ENCODE peak calls at places on chromosomes 7 and 10, in four cellular contexts. One of them, this sample, is unnamed.

GRCh38 chr7:150781016-150781415 is 19.1 kb downstream of the TMEM176B start:
- DNase-seq in activated naive CD4-positive, alpha-beta T cell: no peak
- DNase-seq in T-helper 2 cell: no peak
- DNase-seq in A549: no peak
- DNase-seq in this sample: no peak

GRCh38 chr7:142557971-142558582 is 191.2 kb upstream of the PRSS1 start:
- DNase-seq in activated naive CD4-positive, alpha-beta T cell: peak
- DNase-seq in T-helper 2 cell: peak
- DNase-seq in A549: peak
- DNase-seq in this sample: no peak

GRCh38 chr7:27364344-27364758 is 121.7 kb downstream of the EVX1 start:
- DNase-seq in activated naive CD4-positive, alpha-beta T cell: no peak
- DNase-seq in T-helper 2 cell: no peak
- DNase-seq in A549: no peak
- DNase-seq in this sample: no peak

GRCh38 chr7:5532520-5533335 is 109.1 kb upstream of the TNRC18 start:
- DNase-seq in activated naive CD4-positive, alpha-beta T cell: peak
- DNase-seq in T-helper 2 cell: peak
- DNase-seq in A549: peak
- DNase-seq in this sample: no peak

GRCh38 chr10:46033602-46034011 is 3.2 kb upstream of the NCOA4 start:
- DNase-seq in activated naive CD4-positive, alpha-beta T cell: no peak
- DNase-seq in T-helper 2 cell: no peak
- DNase-seq in A549: peak
- DNase-seq in this sample: no peak

GRCh38 chr10:17453377-17454091 is 861 bp downstream of the ST8SIA6 start:
- DNase-seq in activated naive CD4-positive, alpha-beta T cell: peak
- DNase-seq in T-helper 2 cell: peak
- DNase-seq in A549: peak
- DNase-seq in this sample: no peak

GRCh38 chr7:124777268-124777667 is 11.7 kb upstream of the GPR37 start:
- DNase-seq in activated naive CD4-positive, alpha-beta T cell: no peak
- DNase-seq in T-helper 2 cell: no peak
- DNase-seq in A549: no peak
- DNase-seq in this sample: no peak

GRCh38 chr7:74240482-74240881 is 13.7 kb downstream of the RFC2 start:
- DNase-seq in activated naive CD4-positive, alpha-beta T cell: no peak
- DNase-seq in T-helper 2 cell: no peak
- DNase-seq in A549: no peak
- DNase-seq in this sample: no peak

GRCh38 chr10:24866615-24867583 is 85.5 kb downstream of the PRTFDC1 start:
- DNase-seq in activated naive CD4-positive, alpha-beta T cell: no peak
- DNase-seq in T-helper 2 cell: no peak
- DNase-seq in A549: peak
- DNase-seq in this sample: no peak

GRCh38 chr10:15222511-15222910 is 54.0 kb upstream of the NMT2 start:
- DNase-seq in activated naive CD4-positive, alpha-beta T cell: no peak
- DNase-seq in T-helper 2 cell: no peak
- DNase-seq in A549: no peak
- DNase-seq in this sample: no peak

GRCh38 chr7:36967387-36967786 is 243.1 kb upstream of the AOAH start:
- DNase-seq in activated naive CD4-positive, alpha-beta T cell: no peak
- DNase-seq in T-helper 2 cell: no peak
- DNase-seq in A549: peak
- DNase-seq in this sample: no peak

GRCh38 chr10:35588836-35589235 is 16.3 kb upstream of the GJD4 start:
- DNase-seq in activated naive CD4-positive, alpha-beta T cell: no peak
- DNase-seq in T-helper 2 cell: no peak
- DNase-seq in A549: no peak
- DNase-seq in this sample: no peak

GRCh38 chr7:137160236-137160635 is 183.3 kb downstream of the PTN start:
- DNase-seq in activated naive CD4-positive, alpha-beta T cell: no peak
- DNase-seq in T-helper 2 cell: no peak
- DNase-seq in A549: no peak
- DNase-seq in this sample: no peak

GRCh38 chr7:101163281-101164070 is 1.9 kb downstream of the VGF start:
- DNase-seq in activated naive CD4-positive, alpha-beta T cell: no peak
- DNase-seq in T-helper 2 cell: peak
- DNase-seq in A549: peak
- DNase-seq in this sample: no peak

GRCh38 chr10:117351558-117351957 is 23.7 kb downstream of the PDZD8 start:
- DNase-seq in activated naive CD4-positive, alpha-beta T cell: no peak
- DNase-seq in T-helper 2 cell: no peak
- DNase-seq in A549: no peak
- DNase-seq in this sample: no peak

GRCh38 chr10:72540193-72540807 is 85.6 kb downstream of the MICU1 start:
- DNase-seq in activated naive CD4-positive, alpha-beta T cell: no peak
- DNase-seq in T-helper 2 cell: no peak
- DNase-seq in A549: no peak
- DNase-seq in this sample: no peak

This sample was measured in cortex of kidney.